ENCODE peak calls at places on chromosomes 16 and 17, in seven cellular contexts. T, N, I, O, X, W and G are unnamed samples.

GRCh38 chr16:22232277-22233049 is 26.4 kb downstream of the EEF2K start:
- DNase-seq in N (peak; percentile 93), I (no peak), T (no peak), X (no peak), W (no peak), O (peak; percentile 95), G (peak; percentile 59)

GRCh38 chr17:2701161-2701995 is 10.2 kb downstream of the CLUH start:
- DNase-seq in W (no peak), O (no peak), X (peak; percentile 61), N (peak; percentile 53), T (peak; percentile 64), I (peak; percentile 8), G (no peak)

GRCh38 chr16:50699345-50700159 is 6.1 kb downstream of the NOD2 start:
- DNase-seq in X (no peak), O (peak; percentile 19), W (no peak), T (peak; percentile 85), N (peak; percentile 62), I (no peak), G (no peak)

GRCh38 chr17:74369221-74369620 is 1.9 kb downstream of the GPR142 start:
- DNase-seq in O (no peak), X (no peak), T (no peak), W (peak; percentile 77), I (peak; percentile 62), N (no peak), G (no peak)

GRCh38 chr17:335691-336090 is 16.9 kb downstream of the RPH3AL start:
- DNase-seq in W (peak; percentile 49), I (no peak), X (peak; percentile 51), T (peak; percentile 38), O (no peak), N (peak; percentile 45), G (no peak)

GRCh38 chr17:78276499-78276898 is 45.1 kb downstream of the TMEM235 start:
- DNase-seq in O (no peak), I (no peak), X (no peak), N (no peak), W (no peak), T (no peak), G (no peak)

GRCh38 chr16:85350973-85351372 is 238.7 kb upstream of the CIBAR2 start:
- DNase-seq in X (peak; percentile 97), I (peak; percentile 83), N (peak; percentile 90), T (peak; percentile 99), O (peak; percentile 89), W (peak; percentile 98), G (peak; percentile 78)

GRCh38 chr17:74040291-74040690 is 163.2 kb upstream of the RPL38 start:
- DNase-seq in I (no peak), N (no peak), O (no peak), T (no peak), X (no peak), W (no peak), G (no peak)

GRCh38 chr17:32701860-32702259 is 175.1 kb downstream of the MYO1D start:
- DNase-seq in W (no peak), N (no peak), O (no peak), T (no peak), X (no peak), I (no peak), G (no peak)

GRCh38 chr16:9091867-9092281 is 430 bp downstream of the HAPSTR1 start:
- DNase-seq in N (peak; percentile 82), T (no peak), I (peak; percentile 49), O (peak; percentile 37), X (peak; percentile 76), W (peak; percentile 49), G (no peak)

GRCh38 chr16:47392114-47392513 is 68.7 kb downstream of the ITFG1 start:
- DNase-seq in W (no peak), T (no peak), O (no peak), N (no peak), I (no peak), X (no peak), G (no peak)

GRCh38 chr17:17757944-17758343 is 76.7 kb downstream of the RAI1 start:
- DNase-seq in N (peak; percentile 44), T (no peak), O (no peak), X (no peak), W (no peak), I (no peak), G (no peak)

GRCh38 chr17:21171970-21172510 is 41.9 kb downstream of the TMEM11 start:
- DNase-seq in W (no peak), X (no peak), N (no peak), T (no peak), I (no peak), O (no peak), G (no peak)

GRCh38 chr17:47701603-47702002 is 7.6 kb downstream of the TBKBP1 start:
- DNase-seq in N (no peak), T (peak; percentile 13), I (no peak), O (no peak), W (no peak), X (no peak), G (no peak)

GRCh38 chr17:56715613-56716357 is 117.9 kb downstream of the C17orf67 start:
- DNase-seq in T (peak; percentile 75), N (peak; percentile 57), X (peak; percentile 84), O (peak; percentile 84), W (peak; percentile 84), I (peak; percentile 66), G (peak; percentile 40)

GRCh38 chr17:82329683-82330321 is 3.8 kb downstream of the SECTM1 start:
- DNase-seq in X (no peak), T (peak; percentile 58), I (no peak), O (no peak), W (no peak), N (peak; percentile 56), G (no peak)

GRCh38 chr16:86931410-86931941 is 353.1 kb downstream of the FOXL1 start:
- DNase-seq in T (no peak), I (peak; percentile 72), O (no peak), X (peak; percentile 84), N (no peak), W (peak; percentile 45), G (no peak)

GRCh38 chr17:4850236-4850635 is 17.1 kb downstream of the MINK1 start:
- DNase-seq in I (no peak), N (no peak), W (no peak), T (peak; percentile 84), X (no peak), O (no peak), G (no peak)

GRCh38 chr16:50594332-50595260 is 46.4 kb downstream of the NKD1 start:
- DNase-seq in N (no peak), W (no peak), X (no peak), T (no peak), O (no peak), I (no peak), G (no peak)

GRCh38 chr17:17050346-17051345 is 8.4 kb downstream of the MPRIP start:
- DNase-seq in T (no peak), N (no peak), X (peak; percentile 55), I (no peak), O (no peak), W (no peak), G (no peak)

GRCh38 chr16:24610421-24610765 is 71.0 kb downstream of the RBBP6 start:
- DNase-seq in N (no peak), O (no peak), T (no peak), I (peak; percentile 27), W (peak; percentile 72), X (no peak), G (no peak)
- H3K4me3 ChIP-seq in N (no peak overlapping the region), O (no peak overlapping the region), T (no peak overlapping the region), I (peak overlapping the region; percentile 55), W (peak overlapping the region; percentile 49), X (peak overlapping the region; percentile 29), G (peak overlapping the region; percentile 54)

DNA sequence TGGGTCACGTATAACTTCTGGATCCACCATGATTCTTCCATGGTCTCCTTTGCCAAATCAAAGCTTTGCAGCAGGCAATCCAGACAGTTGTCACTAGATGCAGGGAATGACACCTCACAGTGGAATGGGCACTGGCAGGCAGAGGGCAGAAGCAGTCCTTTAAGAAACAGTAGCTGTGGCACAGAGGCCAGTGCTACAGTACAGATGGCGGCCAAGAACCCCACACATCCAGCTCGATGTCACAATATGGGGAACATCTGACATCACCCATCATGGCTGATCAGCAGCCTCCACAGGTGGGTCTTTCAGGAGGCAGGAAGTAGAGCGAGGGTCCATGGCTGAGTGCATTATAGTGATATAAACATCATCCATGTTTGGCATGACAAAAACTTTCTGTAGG is 18.8 kb upstream of the ERN1 start:
- DNase-seq in X (no peak), I (no peak), W (peak; percentile 39), T (no peak), N (no peak), O (peak; percentile 44), G (no peak)
- TF ChIP-seq CTCF in X (peak; percentile 18), I (peak; percentile 54), W (peak; percentile 30), T (peak; percentile 10), N (no peak), O (no peak), G (peak; percentile 35)

GRCh38 chr17:80050706-80051105 is 14.3 kb downstream of the CCDC40 start:
- DNase-seq in I (no peak), X (no peak), W (no peak), N (peak; percentile 8), O (no peak), T (no peak), G (no peak)

GRCh38 chr17:80043963-80044362 is 7.5 kb downstream of the CCDC40 start:
- DNase-seq in X (no peak), I (no peak), T (no peak), N (no peak), W (no peak), O (no peak), G (no peak)

GRCh38 chr17:80049986-80050385 is 13.5 kb downstream of the CCDC40 start:
- DNase-seq in T (no peak), W (no peak), X (no peak), I (no peak), N (peak; percentile 32), O (no peak), G (no peak)

GRCh38 chr17:80045703-80046102 is 9.3 kb downstream of the CCDC40 start:
- DNase-seq in O (no peak), W (no peak), N (no peak), I (no peak), T (no peak), X (no peak), G (no peak)

GRCh38 chr17:80047176-80047575 is 10.7 kb downstream of the CCDC40 start:
- DNase-seq in T (no peak), N (peak; percentile 37), W (no peak), X (no peak), I (no peak), O (no peak), G (no peak)
- H3K4me3 ChIP-seq in T (no peak overlapping the region), N (no peak overlapping the region), W (no peak overlapping the region), X (no peak overlapping the region), I (no peak overlapping the region), O (no peak overlapping the region), G (no peak overlapping the region)

DNA sequence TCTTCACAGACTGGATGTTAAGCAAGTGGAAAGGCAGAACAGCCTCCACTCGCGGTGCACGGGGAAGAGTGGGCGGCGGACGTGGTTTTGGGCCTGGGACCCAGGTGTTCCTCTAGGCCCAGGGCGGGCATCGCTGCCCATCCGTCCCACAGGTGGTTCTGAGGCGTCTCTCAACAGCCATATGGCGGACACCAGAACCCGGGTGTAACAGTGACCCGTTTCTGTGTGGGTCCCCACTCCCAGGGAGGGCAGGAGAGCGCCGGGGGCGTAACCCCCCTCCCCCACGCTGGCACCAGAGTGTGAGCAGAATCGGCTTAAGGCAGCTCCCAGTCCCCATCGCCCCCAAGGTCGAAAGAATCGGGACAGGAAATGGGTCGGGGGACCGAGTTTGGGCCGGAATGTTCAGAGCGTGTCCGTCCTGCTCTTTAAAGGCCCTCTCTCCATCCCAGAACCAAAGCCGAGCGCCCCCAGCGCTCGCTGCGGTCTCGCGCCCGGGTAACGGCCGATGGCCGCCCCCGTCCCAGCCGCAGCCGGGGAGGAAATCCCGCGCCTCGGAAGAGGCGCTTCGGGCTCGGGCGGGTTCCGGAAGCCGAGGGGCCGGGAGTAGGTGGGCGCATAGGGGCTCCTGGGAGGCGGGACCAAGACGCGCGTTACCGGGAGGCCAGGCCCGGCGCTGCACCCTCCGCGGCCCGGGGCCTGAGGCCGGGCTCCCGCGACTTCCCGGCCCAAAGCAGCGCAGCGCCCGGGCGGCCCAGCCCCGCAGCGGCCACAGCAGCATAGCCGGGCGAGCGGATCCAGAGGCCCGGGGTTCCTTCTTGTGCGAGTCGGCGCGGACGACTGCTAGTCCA is at the start of gene TK2:
- DNase-seq in I (peak; percentile 72), N (peak; percentile 79), W (peak; percentile 75), T (no peak), X (peak; percentile 82), O (no peak), G (no peak)
- TF ChIP-seq CTCF in I (peak; percentile 54), N (no peak), W (peak; percentile 38), T (peak; percentile 46), X (peak; percentile 17), O (peak; percentile 17), G (peak; percentile 30)